ENCODE peak calls at places on chromosomes 5 and 9, in nine cellular contexts. Z, B, M, I, J, R, A, X and Q are unnamed samples.
A peak's percentile ranks its signal among the peaks of the same experiment; 100 is the strongest.

GRCh38 chr9:96116275-96117051 is 185.5 kb downstream of the HSD17B3 start:
- DNase-seq in Z (no peak), B (no peak), M (no peak), I (no peak), J (peak; percentile 66), R (no peak), A (peak; percentile 94), X (no peak), Q (no peak)

GRCh38 chr9:84493284-84493947 is 152.9 kb upstream of the SLC28A3 start:
- DNase-seq in Z (no peak), B (no peak), M (no peak), I (no peak), J (peak; percentile 5), R (peak; percentile 28), A (no peak), X (peak; percentile 2), Q (no peak)

GRCh38 chr5:34511915-34512314 is 144.2 kb upstream of the RAI14 start:
- DNase-seq in Z (no peak), B (peak; percentile 80), M (peak; percentile 72), I (no peak), J (no peak), R (no peak), A (no peak), X (no peak), Q (no peak)

GRCh38 chr5:93294184-93294583 is 286.8 kb downstream of the NR2F1-AS1 start:
- DNase-seq in Z (no peak), B (peak; percentile 46), M (no peak), I (no peak), J (no peak), R (peak; percentile 98), A (no peak), X (no peak), Q (no peak)

GRCh38 chr9:128026255-128027165 is 40.6 kb downstream of the NAIF1 start:
- DNase-seq in Z (no peak), B (peak; percentile 56), M (peak; percentile 8), I (no peak), J (no peak), R (no peak), A (no peak), X (no peak), Q (no peak)

GRCh38 chr5:143279698-143280097 is 123.8 kb downstream of the NR3C1 start:
- DNase-seq in Z (no peak), B (peak; percentile 67), M (no peak), I (no peak), J (no peak), R (no peak), A (no peak), X (no peak), Q (no peak)

GRCh38 chr9:87379300-87379699 is 118.4 kb upstream of the DAPK1 start:
- DNase-seq in Z (no peak), B (no peak), M (no peak), I (no peak), J (no peak), R (no peak), A (no peak), X (no peak), Q (no peak)

GRCh38 chr5:37571974-37572373 is 192.9 kb downstream of the WDR70 start:
- DNase-seq in Z (no peak), B (no peak), M (no peak), I (no peak), J (no peak), R (no peak), A (no peak), X (no peak), Q (no peak)

GRCh38 chr5:131947445-131947844 is 2.0 kb upstream of the MEIKIN start:
- DNase-seq in Z (no peak), B (no peak), M (no peak), I (no peak), J (no peak), R (no peak), A (no peak), X (no peak), Q (peak; percentile 28)